ENCODE peak calls at places on chromosomes 12 and 14, in four cellular contexts. B is AG09319, Z is RWPE1, W is PC-9. Q is an unnamed sample.

GRCh38 chr12:103011974-103012763 is 54.7 kb downstream of the ASCL1 start:
- DNase-seq in B (no peak), Z (no peak), W (no peak), Q (no peak)

GRCh38 chr12:120475643-120476042 is 6.1 kb upstream of the SRSF9 start:
- DNase-seq in Z (no peak), W (no peak), B (no peak), Q (no peak)

GRCh38 chr14:104886690-104887622 is 21.9 kb downstream of the CEP170B start:
- DNase-seq in W (no peak), B (no peak), Z (no peak), Q (peak)

GRCh38 chr12:69163681-69164362 is 75.5 kb upstream of the CPSF6 start:
- DNase-seq in W (no peak), Z (no peak), B (no peak), Q (no peak)

GRCh38 chr12:56317675-56318074 is 1.9 kb upstream of the CNPY2 start:
- DNase-seq in Z (no peak), W (no peak), B (no peak), Q (no peak)

GRCh38 chr14:105505101-105505500 is 14.1 kb downstream of the TEDC1 start:
- DNase-seq in Z (no peak), W (no peak), B (no peak), Q (no peak)

GRCh38 chr12:120625557-120626419 is 14.6 kb upstream of the CABP1 start:
- DNase-seq in B (no peak), Z (peak), W (no peak), Q (no peak)

GRCh38 chr12:86959766-86960458 is 703.7 kb upstream of the MGAT4C start:
- DNase-seq in B (no peak), W (no peak), Z (no peak), Q (no peak)

GRCh38 chr14:61179061-61179675 is 102.0 kb downstream of the TMEM30B start:
- DNase-seq in W (no peak), B (no peak), Z (no peak), Q (no peak)

GRCh38 chr12:24608637-24609285 is 340.1 kb downstream of the BCAT1 start:
- DNase-seq in Z (no peak), W (no peak), B (no peak), Q (no peak)

GRCh38 chr14:69046468-69046867 is 67.4 kb upstream of the ACTN1 start:
- DNase-seq in W (no peak), B (no peak), Z (no peak), Q (no peak)

GRCh38 chr12:55112378-55112777 is 13.8 kb upstream of the OR9K2 start:
- DNase-seq in B (no peak), Z (no peak), W (no peak), Q (no peak)

GRCh38 chr12:102596016-102596415 is 115.7 kb upstream of the IGF1 start:
- DNase-seq in Z (no peak), B (no peak), W (no peak), Q (no peak)

GRCh38 chr12:12908252-12908651 is 16.9 kb downstream of the GPRC5A start:
- DNase-seq in W (peak), B (no peak), Z (no peak), Q (no peak)

GRCh38 chr12:112577473-112578334 is 159.0 kb downstream of the PTPN11 start:
- DNase-seq in Z (no peak), B (no peak), W (no peak), Q (no peak)

GRCh38 chr14:43687866-43688265 is 819.2 kb downstream of the FSCB start:
- DNase-seq in W (peak), Z (peak), B (no peak), Q (no peak)

GRCh38 chr12:28975564-28976340 is 173.3 kb upstream of the FAR2 start:
- DNase-seq in Z (no peak), B (no peak), W (no peak), Q (no peak)

GRCh38 chr12:30218073-30218472 is 434.3 kb upstream of the TMTC1 start:
- DNase-seq in W (no peak), Z (no peak), B (no peak), Q (no peak)

GRCh38 chr14:75831971-75832370 is 149.8 kb downstream of the TGFB3 start:
- DNase-seq in Z (peak), W (peak), B (no peak), Q (peak)

GRCh38 chr12:52442600-52443061 is 8.5 kb upstream of the KRT75 start:
- DNase-seq in B (no peak), W (peak), Z (peak), Q (peak)
- TF ChIP-seq CTCF in B (no peak), W (no peak), Z (no peak), Q (no peak)

GRCh38 chr14:106657460-106657859 is 1131.1 kb downstream of the TMEM121 start:
- DNase-seq in Z (no peak), B (no peak), W (no peak), Q (peak)
- TF ChIP-seq CTCF in Z (no peak), B (no peak), W (peak), Q (no peak)

GRCh38 chr14:99508896-99509629 is 27.9 kb downstream of the CCNK start:
- DNase-seq in W (no peak), Z (peak), B (no peak), Q (no peak)
- TF ChIP-seq CTCF in W (no peak), Z (no peak), B (no peak), Q (no peak)

DNA sequence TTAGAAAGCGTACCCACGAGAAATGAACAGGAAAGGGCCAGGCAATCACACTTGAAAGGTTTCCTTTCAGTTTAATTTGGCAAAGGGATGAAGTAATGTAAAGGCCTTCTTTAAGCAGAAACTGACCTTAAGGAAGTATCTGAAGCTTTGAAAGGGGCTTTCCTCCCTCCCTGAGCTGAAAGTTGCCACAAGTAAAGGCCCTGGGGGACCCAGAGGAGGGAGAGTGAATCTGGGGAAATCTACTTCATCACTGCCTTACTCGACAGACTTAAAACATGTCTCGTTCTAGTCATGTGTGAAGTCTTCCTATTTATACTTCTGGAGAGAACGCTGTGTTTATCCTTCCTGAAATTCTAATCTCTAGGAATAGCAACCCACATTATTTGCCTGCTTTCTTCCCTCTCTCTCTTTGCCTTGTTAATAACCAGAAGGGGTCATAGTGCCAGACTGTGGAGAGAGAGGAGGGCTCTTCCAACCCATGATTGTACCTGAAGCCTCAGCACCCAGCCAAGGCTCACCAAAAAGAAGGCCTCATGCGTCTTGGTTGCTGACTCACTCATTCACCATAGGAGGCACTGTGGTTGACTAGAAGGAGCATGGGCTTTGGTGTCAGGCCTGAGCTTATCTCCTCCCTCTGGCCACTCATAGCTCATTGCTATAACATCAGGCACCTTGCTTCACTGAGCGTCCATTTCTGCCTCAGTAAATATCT is 10.2 kb upstream of the GPX2 start:
- DNase-seq in W (no peak), Z (no peak), B (no peak), Q (no peak)
- TF ChIP-seq CTCF in W (peak), Z (no peak), B (no peak), Q (no peak)

GRCh38 chr14:103770500-103770899 is 54.9 kb downstream of the ZFYVE21 start:
- DNase-seq in B (no peak), W (no peak), Z (no peak), Q (no peak)

GRCh38 chr14:103767306-103767894 is 51.8 kb downstream of the ZFYVE21 start:
- DNase-seq in B (no peak), W (no peak), Z (no peak), Q (no peak)

GRCh38 chr14:103772078-103772712 is 56.6 kb downstream of the ZFYVE21 start:
- DNase-seq in W (no peak), B (no peak), Z (no peak), Q (no peak)

GRCh38 chr14:103775506-103775905 is 59.9 kb downstream of the ZFYVE21 start:
- DNase-seq in B (no peak), W (no peak), Z (no peak), Q (no peak)

DNA sequence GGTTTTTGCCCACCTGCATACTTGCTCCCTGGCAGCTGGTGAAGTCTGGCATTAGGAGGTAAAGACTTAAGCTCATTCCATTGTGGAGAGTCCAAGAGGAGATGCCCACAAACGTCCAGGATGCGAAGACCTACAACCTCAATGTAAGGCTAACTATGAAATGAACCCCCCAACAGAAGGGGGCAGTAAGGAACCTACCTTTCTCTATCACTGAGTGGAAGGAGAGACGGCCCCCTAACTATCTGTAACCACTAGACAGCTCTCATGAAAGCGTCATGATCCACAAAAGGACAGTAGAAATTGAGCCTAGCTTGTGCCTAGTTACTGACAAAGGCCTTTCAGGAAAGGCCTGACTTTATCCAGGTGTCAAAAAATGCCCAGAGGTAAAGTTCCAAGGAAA is 55.3 kb downstream of the ZFYVE21 start:
- DNase-seq in B (no peak), W (no peak), Z (no peak), Q (no peak)
- TF ChIP-seq CTCF in B (no peak), W (no peak), Z (no peak), Q (no peak)

GRCh38 chr14:67666733-67667132 is 7.7 kb downstream of the VTI1B start:
- DNase-seq in Z (no peak), W (no peak), B (no peak), Q (no peak)
- TF ChIP-seq CTCF in Z (no peak), W (no peak), B (no peak), Q (no peak)

GRCh38 chr14:73776194-73776537 is 62.0 kb upstream of the PNMA1 start:
- DNase-seq in Z (no peak), W (no peak), B (no peak), Q (no peak)

GRCh38 chr14:73778736-73779135 is 64.6 kb upstream of the PNMA1 start:
- DNase-seq in B (no peak), Z (no peak), W (no peak), Q (no peak)

GRCh38 chr14:73775339-73776193 is 61.4 kb upstream of the PNMA1 start:
- DNase-seq in B (no peak), W (no peak), Z (no peak), Q (no peak)

GRCh38 chr14:73774671-73775070 is 60.5 kb upstream of the PNMA1 start:
- DNase-seq in B (no peak), W (no peak), Z (no peak), Q (no peak)

DNA sequence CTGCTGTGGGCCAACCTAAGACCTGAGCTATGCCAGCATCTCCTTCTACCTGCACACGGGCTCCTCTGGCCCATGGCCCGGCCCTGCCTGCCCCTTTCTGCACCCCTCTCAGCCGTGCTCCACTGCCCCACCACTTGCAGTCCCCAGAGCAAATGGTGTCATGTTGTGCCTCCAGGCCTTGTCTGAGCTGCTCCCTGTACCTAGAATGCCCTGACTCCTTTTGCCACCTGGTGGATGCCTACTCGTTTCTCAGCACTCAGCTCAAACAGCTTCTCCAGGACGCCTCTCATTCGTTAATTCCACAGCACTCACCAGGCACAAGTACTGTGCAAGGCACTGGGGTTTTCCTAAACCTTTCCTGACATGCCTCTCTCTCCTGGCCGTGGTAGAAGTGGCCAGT is 63.2 kb upstream of the PNMA1 start:
- DNase-seq in Z (no peak), W (no peak), B (no peak), Q (no peak)
- TF ChIP-seq CTCF in Z (no peak), W (peak), B (no peak), Q (no peak)

DNA sequence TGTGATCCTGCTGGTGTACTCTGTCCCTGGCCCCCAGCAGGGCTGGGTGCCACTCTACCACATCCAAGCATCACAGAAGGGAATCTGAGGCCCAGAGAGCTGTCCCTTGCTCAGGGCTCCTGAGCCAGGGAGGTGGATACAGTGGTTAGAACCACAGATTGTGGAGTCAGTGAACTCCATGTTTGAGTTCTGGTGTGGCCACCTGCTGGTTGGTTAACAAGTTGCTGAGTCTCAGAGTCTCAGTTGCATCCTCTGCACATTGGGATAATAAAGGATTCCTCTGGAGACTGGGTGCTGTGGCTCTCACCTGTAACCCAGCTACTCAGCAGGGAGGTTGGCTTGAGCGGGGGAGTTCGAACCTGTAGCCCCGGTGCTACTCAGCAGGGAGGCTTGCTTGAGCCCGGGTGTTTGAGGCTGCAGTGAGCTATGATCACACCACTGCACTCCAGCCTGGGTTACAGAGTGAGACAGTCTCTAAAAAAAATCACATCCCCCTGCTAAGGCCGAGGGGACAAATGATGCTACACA is 39.4 kb downstream of the MVK start:
- DNase-seq in B (no peak), W (no peak), Z (no peak), Q (no peak)
- TF ChIP-seq CTCF in B (peak), W (peak), Z (no peak), Q (peak)

GRCh38 chr14:93019367-93019843 is 96.3 kb downstream of the ITPK1 start:
- DNase-seq in B (no peak), W (no peak), Z (no peak), Q (no peak)
- TF ChIP-seq CTCF in B (no peak), W (no peak), Z (no peak), Q (no peak)

DNA sequence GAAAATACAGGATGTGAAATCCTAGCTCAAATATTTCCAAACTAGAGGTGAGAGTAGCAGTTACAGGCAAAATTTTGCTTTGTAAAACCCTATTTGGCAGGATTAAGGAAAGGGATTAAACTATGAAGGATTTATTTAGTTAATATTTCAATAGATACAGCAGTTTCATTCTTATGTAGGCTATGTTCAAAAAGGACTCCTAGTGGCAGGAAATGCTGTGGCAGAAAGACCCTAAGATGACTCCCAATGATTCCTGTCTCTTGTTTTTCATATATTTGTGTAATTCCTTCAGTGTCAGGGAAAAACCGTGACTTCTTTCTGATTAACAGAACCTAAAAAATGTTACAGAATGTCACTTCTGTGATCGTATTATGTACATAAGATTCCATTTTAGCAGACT is 299.5 kb upstream of the RPL10L start:
- DNase-seq in B (no peak), Z (no peak), W (no peak), Q (no peak)
- TF ChIP-seq CTCF in B (no peak), Z (no peak), W (no peak), Q (peak)

Q was measured in Caco-2.